ENCODE peak calls at places on chromosomes 1 and 21, in six cellular contexts. One of them, this sample, is unnamed.

GRCh38 chr1:180482425-180483275 is 19.7 kb downstream of the ACBD6 start:
- DNase-seq in cardiac fibroblast: peak; percentile 76
- DNase-seq in WTC11: no peak
- DNase-seq in mucosa of descending colon: peak; percentile 60
- DNase-seq in AG04449: no peak
- DNase-seq in NB4: peak; percentile 68
- DNase-seq in this sample: no peak

GRCh38 chr1:113905435-113905861 is 322 bp downstream of the DCLRE1B start:
- DNase-seq in cardiac fibroblast: no peak
- DNase-seq in AG04449: no peak
- DNase-seq in mucosa of descending colon: no peak
- DNase-seq in WTC11: peak; percentile 73
- DNase-seq in NB4: peak; percentile 54
- DNase-seq in this sample: no peak

GRCh38 chr1:91345395-91346005 is 59.1 kb downstream of the HFM1 start:
- DNase-seq in cardiac fibroblast: no peak
- DNase-seq in WTC11: no peak
- DNase-seq in NB4: no peak
- DNase-seq in AG04449: no peak
- DNase-seq in mucosa of descending colon: no peak
- DNase-seq in this sample: no peak

GRCh38 chr1:191904991-191905390 is 253.3 kb upstream of the RGS18 start:
- DNase-seq in NB4: no peak
- DNase-seq in AG04449: no peak
- DNase-seq in mucosa of descending colon: no peak
- DNase-seq in WTC11: no peak
- DNase-seq in cardiac fibroblast: no peak
- DNase-seq in this sample: no peak

GRCh38 chr1:182149411-182149965 is 88.0 kb upstream of the ZNF648 start:
- DNase-seq in mucosa of descending colon: peak; percentile 30
- DNase-seq in cardiac fibroblast: peak; percentile 41
- DNase-seq in NB4: peak; percentile 95
- DNase-seq in WTC11: no peak
- DNase-seq in AG04449: no peak
- DNase-seq in this sample: peak; percentile 30

GRCh38 chr1:241167121-241167619 is 189.8 kb downstream of the RGS7 start:
- DNase-seq in WTC11: no peak
- DNase-seq in NB4: no peak
- DNase-seq in cardiac fibroblast: no peak
- DNase-seq in AG04449: no peak
- DNase-seq in mucosa of descending colon: no peak
- DNase-seq in this sample: no peak

GRCh38 chr1:154324669-154325582 is at the start of gene ATP8B2:
- DNase-seq in mucosa of descending colon: peak; percentile 71
- DNase-seq in WTC11: peak; percentile 90
- DNase-seq in cardiac fibroblast: peak; percentile 77
- DNase-seq in NB4: peak; percentile 70
- DNase-seq in AG04449: no peak
- DNase-seq in this sample: peak; percentile 32

GRCh38 chr1:203626910-203627246 is 246 bp downstream of the ATP2B4 start:
- DNase-seq in mucosa of descending colon: no peak
- DNase-seq in WTC11: peak; percentile 60
- DNase-seq in cardiac fibroblast: no peak
- DNase-seq in AG04449: no peak
- DNase-seq in NB4: no peak
- DNase-seq in this sample: no peak

GRCh38 chr1:2376931-2377672 is 14.3 kb downstream of the MORN1 start:
- DNase-seq in NB4: no peak
- DNase-seq in AG04449: no peak
- DNase-seq in WTC11: no peak
- DNase-seq in mucosa of descending colon: no peak
- DNase-seq in cardiac fibroblast: no peak
- DNase-seq in this sample: no peak

GRCh38 chr1:6483010-6483760 is 8.3 kb downstream of the PLEKHG5 start:
- DNase-seq in AG04449: no peak
- DNase-seq in NB4: no peak
- DNase-seq in WTC11: no peak
- DNase-seq in mucosa of descending colon: peak; percentile 81
- DNase-seq in cardiac fibroblast: no peak
- DNase-seq in this sample: no peak

GRCh38 chr1:184705271-184705670 is 49.4 kb downstream of the EDEM3 start:
- DNase-seq in cardiac fibroblast: no peak
- DNase-seq in WTC11: no peak
- DNase-seq in mucosa of descending colon: no peak
- DNase-seq in NB4: no peak
- DNase-seq in AG04449: no peak
- DNase-seq in this sample: no peak

GRCh38 chr1:109907190-109907774 is 3.4 kb upstream of the CSF1 start:
- DNase-seq in AG04449: no peak
- DNase-seq in cardiac fibroblast: no peak
- DNase-seq in mucosa of descending colon: no peak
- DNase-seq in WTC11: no peak
- DNase-seq in NB4: no peak
- DNase-seq in this sample: no peak

GRCh38 chr1:15678578-15678977 is 5.5 kb upstream of the PLEKHM2 start:
- DNase-seq in mucosa of descending colon: no peak
- DNase-seq in NB4: peak; percentile 54
- DNase-seq in WTC11: no peak
- DNase-seq in AG04449: peak; percentile 54
- DNase-seq in cardiac fibroblast: peak; percentile 93
- DNase-seq in this sample: peak; percentile 46

GRCh38 chr1:214525535-214526019 is 25.8 kb downstream of the PTPN14 start:
- DNase-seq in NB4: peak; percentile 12
- DNase-seq in AG04449: no peak
- DNase-seq in cardiac fibroblast: peak; percentile 48
- DNase-seq in mucosa of descending colon: no peak
- DNase-seq in WTC11: no peak
- DNase-seq in this sample: no peak

GRCh38 chr1:220005489-220005888 is 40.8 kb downstream of the EPRS1 start:
- DNase-seq in NB4: no peak
- DNase-seq in cardiac fibroblast: no peak
- DNase-seq in WTC11: no peak
- DNase-seq in AG04449: no peak
- DNase-seq in mucosa of descending colon: no peak
- DNase-seq in this sample: no peak

GRCh38 chr1:16068356-16069270 is 4.8 kb downstream of the FAM131C start:
- DNase-seq in mucosa of descending colon: no peak
- DNase-seq in NB4: no peak
- DNase-seq in WTC11: no peak
- DNase-seq in AG04449: no peak
- DNase-seq in cardiac fibroblast: peak; percentile 39
- DNase-seq in this sample: no peak

GRCh38 chr1:80882552-80882951 is 918.2 kb upstream of the ADGRL2 start:
- DNase-seq in AG04449: no peak
- DNase-seq in cardiac fibroblast: peak; percentile 75
- DNase-seq in mucosa of descending colon: no peak
- DNase-seq in NB4: no peak
- DNase-seq in WTC11: no peak
- DNase-seq in this sample: no peak

GRCh38 chr21:43929217-43929971 is 64.4 kb downstream of the AGPAT3 start:
- DNase-seq in WTC11: no peak
- DNase-seq in cardiac fibroblast: no peak
- DNase-seq in AG04449: no peak
- DNase-seq in mucosa of descending colon: peak; percentile 56
- DNase-seq in NB4: no peak
- DNase-seq in this sample: no peak

GRCh38 chr1:23796466-23797271 is 3.9 kb downstream of the GALE start:
- DNase-seq in mucosa of descending colon: peak; percentile 60
- DNase-seq in cardiac fibroblast: no peak
- DNase-seq in WTC11: peak; percentile 52
- DNase-seq in NB4: no peak
- DNase-seq in AG04449: no peak
- DNase-seq in this sample: no peak
- TF ChIP-seq CTCF in mucosa of descending colon: no peak
- TF ChIP-seq CTCF in cardiac fibroblast: no peak
- TF ChIP-seq CTCF in WTC11: no peak
- TF ChIP-seq CTCF in NB4: no peak
- TF ChIP-seq CTCF in AG04449: no peak
- TF ChIP-seq CTCF in this sample: no peak

GRCh38 chr1:78688701-78689100 is 39.1 kb downstream of the IFI44 start:
- DNase-seq in NB4: peak; percentile 7
- DNase-seq in WTC11: no peak
- DNase-seq in AG04449: peak; percentile 40
- DNase-seq in mucosa of descending colon: no peak
- DNase-seq in cardiac fibroblast: peak; percentile 84
- DNase-seq in this sample: no peak
- TF ChIP-seq CTCF in NB4: no peak
- TF ChIP-seq CTCF in WTC11: no peak
- TF ChIP-seq CTCF in AG04449: peak; percentile 30
- TF ChIP-seq CTCF in mucosa of descending colon: no peak
- TF ChIP-seq CTCF in cardiac fibroblast: peak; percentile 30
- TF ChIP-seq CTCF in this sample: no peak

GRCh38 chr1:35852241-35852640 is 30.8 kb upstream of the AGO1 start:
- DNase-seq in AG04449: no peak
- DNase-seq in cardiac fibroblast: no peak
- DNase-seq in NB4: no peak
- DNase-seq in mucosa of descending colon: no peak
- DNase-seq in WTC11: no peak
- DNase-seq in this sample: no peak

GRCh38 chr1:35851175-35851869 is 31.7 kb upstream of the AGO1 start:
- DNase-seq in NB4: no peak
- DNase-seq in mucosa of descending colon: no peak
- DNase-seq in cardiac fibroblast: no peak
- DNase-seq in WTC11: no peak
- DNase-seq in AG04449: peak; percentile 62
- DNase-seq in this sample: no peak

GRCh38 chr1:35857830-35858229 is 25.2 kb upstream of the AGO1 start:
- DNase-seq in cardiac fibroblast: peak; percentile 54
- DNase-seq in NB4: peak; percentile 68
- DNase-seq in WTC11: no peak
- DNase-seq in mucosa of descending colon: peak; percentile 50
- DNase-seq in AG04449: no peak
- DNase-seq in this sample: no peak

GRCh38 chr1:35856964-35857363 is 26.0 kb upstream of the AGO1 start:
- DNase-seq in cardiac fibroblast: no peak
- DNase-seq in AG04449: no peak
- DNase-seq in mucosa of descending colon: no peak
- DNase-seq in WTC11: no peak
- DNase-seq in NB4: no peak
- DNase-seq in this sample: no peak

GRCh38 chr1:35855016-35855700 is 27.9 kb upstream of the AGO1 start:
- DNase-seq in mucosa of descending colon: peak; percentile 22
- DNase-seq in cardiac fibroblast: no peak
- DNase-seq in NB4: peak; percentile 19
- DNase-seq in WTC11: peak; percentile 30
- DNase-seq in AG04449: no peak
- DNase-seq in this sample: peak; percentile 16
- TF ChIP-seq CTCF in mucosa of descending colon: no peak
- TF ChIP-seq CTCF in cardiac fibroblast: no peak
- TF ChIP-seq CTCF in NB4: no peak
- TF ChIP-seq CTCF in WTC11: no peak
- TF ChIP-seq CTCF in AG04449: no peak
- TF ChIP-seq CTCF in this sample: no peak

GRCh38 chr1:47972864-47973437 is 24.2 kb downstream of the TRABD2B start:
- DNase-seq in AG04449: no peak
- DNase-seq in mucosa of descending colon: no peak
- DNase-seq in NB4: no peak
- DNase-seq in WTC11: no peak
- DNase-seq in cardiac fibroblast: no peak
- DNase-seq in this sample: no peak
- TF ChIP-seq CTCF in AG04449: no peak
- TF ChIP-seq CTCF in mucosa of descending colon: no peak
- TF ChIP-seq CTCF in NB4: peak; percentile 46
- TF ChIP-seq CTCF in WTC11: peak; percentile 24
- TF ChIP-seq CTCF in cardiac fibroblast: peak; percentile 2
- TF ChIP-seq CTCF in this sample: peak; percentile 60

DNA sequence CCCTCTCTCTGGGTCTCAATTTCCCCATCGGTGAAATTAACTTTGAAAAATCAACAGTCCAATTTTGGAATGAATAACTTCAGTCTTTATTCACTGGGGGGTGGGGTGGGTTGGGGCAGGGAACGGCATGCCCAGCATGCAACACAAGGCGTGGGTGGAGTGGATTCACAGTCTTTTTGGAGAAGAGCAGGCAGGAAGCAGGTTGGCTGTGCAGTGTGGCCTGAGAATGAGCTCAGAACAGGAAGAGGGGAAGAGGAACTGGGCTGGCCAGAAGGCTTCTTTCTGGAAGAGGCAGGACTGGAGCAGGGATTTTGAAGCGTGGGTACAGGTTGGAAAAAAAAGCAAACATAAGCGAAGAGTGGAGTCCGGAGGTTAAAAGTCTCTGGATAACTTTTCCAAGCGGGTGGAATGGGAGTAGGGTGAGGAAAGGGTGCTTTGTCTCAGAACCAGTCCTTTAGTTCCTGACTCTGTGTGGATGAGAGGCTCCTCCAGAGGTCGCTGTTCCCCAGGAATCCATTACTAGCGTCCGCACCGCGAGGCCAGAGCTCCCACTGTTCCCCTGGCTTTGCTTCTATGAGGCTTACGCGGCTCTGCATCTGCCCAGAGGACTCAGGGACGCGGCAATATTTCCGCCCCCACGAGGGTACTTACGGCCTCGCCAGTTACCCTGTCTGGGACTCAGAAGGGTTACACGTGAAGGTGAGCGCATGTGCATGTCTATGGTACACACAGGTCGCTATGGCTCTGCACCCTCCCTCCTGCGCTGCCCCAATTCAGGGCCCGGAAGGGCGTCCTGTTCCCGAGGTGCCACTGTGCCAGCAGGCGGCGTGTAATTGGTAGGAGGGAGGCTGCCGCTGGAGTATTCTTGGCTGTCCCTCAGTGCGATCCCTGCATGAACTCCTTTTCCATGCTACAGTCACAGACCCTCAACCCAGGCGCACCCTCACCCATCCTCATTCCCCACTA is 5.5 kb upstream of the FOXD2 start:
- DNase-seq in NB4: peak; percentile 80
- DNase-seq in mucosa of descending colon: peak; percentile 95
- DNase-seq in AG04449: no peak
- DNase-seq in cardiac fibroblast: peak; percentile 83
- DNase-seq in WTC11: peak; percentile 90
- DNase-seq in this sample: peak; percentile 71
- TF ChIP-seq CTCF in NB4: peak; percentile 86
- TF ChIP-seq CTCF in mucosa of descending colon: peak; percentile 52
- TF ChIP-seq CTCF in AG04449: peak; percentile 87
- TF ChIP-seq CTCF in cardiac fibroblast: peak; percentile 86
- TF ChIP-seq CTCF in WTC11: peak; percentile 73
- TF ChIP-seq CTCF in this sample: peak; percentile 87

This sample was measured in HFF-Myc.